ENCODE peak calls at places on chromosomes 4 and X, in eight cellular contexts. K, X, A, W, P, S, Q and G are unnamed samples.

GRCh38 chr4:143417679-143418403 is 81.2 kb downstream of the GAB1 start:
- DNase-seq in K (no peak), X (no peak), A (no peak), W (no peak), P (no peak), S (no peak), Q (no peak), G (no peak)

GRCh38 chrX:44202596-44202995 is 140.9 kb downstream of the EFHC2 start:
- DNase-seq in K (no peak), X (no peak), A (no peak), W (no peak), P (no peak), S (no peak), Q (no peak), G (no peak)

GRCh38 chrX:17703201-17703600 is 34.1 kb upstream of the SCML1 start:
- DNase-seq in K (no peak), X (no peak), A (no peak), W (peak; percentile 50), P (no peak), S (no peak), Q (no peak), G (no peak)

GRCh38 chrX:150879855-150880807 is 18.3 kb downstream of the CD99L2 start:
- DNase-seq in K (no peak), X (no peak), A (no peak), W (no peak), P (no peak), S (no peak), Q (no peak), G (no peak)

GRCh38 chr4:186743261-186743660 is 19.6 kb upstream of the FAT1 start:
- DNase-seq in K (no peak), X (no peak), A (no peak), W (no peak), P (no peak), S (no peak), Q (no peak), G (no peak)

GRCh38 chr4:3387943-3388348 is 53.8 kb upstream of the HGFAC start:
- DNase-seq in K (peak; percentile 76), X (peak; percentile 76), A (peak; percentile 29), W (peak; percentile 88), P (no peak), S (peak; percentile 23), Q (peak; percentile 27), G (peak; percentile 5)

GRCh38 chr4:151573945-151574344 is 165.0 kb downstream of the FHIP1A start:
- DNase-seq in K (no peak), X (no peak), A (no peak), W (peak; percentile 82), P (no peak), S (no peak), Q (no peak), G (peak; percentile 96)

GRCh38 chrX:154371771-154372300 is 2.6 kb downstream of the FLNA start:
- DNase-seq in K (no peak), X (no peak), A (no peak), W (no peak), P (no peak), S (no peak), Q (no peak), G (no peak)

GRCh38 chr4:183175631-183176232 is 76.7 kb downstream of the WWC2 start:
- DNase-seq in K (no peak), X (no peak), A (peak; percentile 37), W (no peak), P (no peak), S (peak; percentile 60), Q (peak; percentile 79), G (no peak)

GRCh38 chr4:109921384-109921808 is 8.7 kb downstream of the EGF start:
- DNase-seq in K (no peak), X (no peak), A (peak; percentile 65), W (peak; percentile 80), P (no peak), S (peak; percentile 86), Q (peak; percentile 57), G (no peak)

GRCh38 chr4:157701695-157701994 is 471.2 kb downstream of the GASK1B start:
- DNase-seq in K (no peak), X (no peak), A (peak; percentile 59), W (no peak), P (no peak), S (no peak), Q (no peak), G (no peak)

GRCh38 chr4:71004281-71004851 is 10.9 kb downstream of the DCK start:
- DNase-seq in K (no peak), X (no peak), A (no peak), W (no peak), P (no peak), S (no peak), Q (no peak), G (no peak)

GRCh38 chrX:104370089-104370488 is 115.4 kb upstream of the ESX1 start:
- DNase-seq in K (no peak), X (no peak), A (peak; percentile 2), W (peak; percentile 63), P (no peak), S (no peak), Q (peak; percentile 14), G (no peak)

GRCh38 chrX:153460826-153461225 is 9.6 kb downstream of the HAUS7 start:
- DNase-seq in K (no peak), X (no peak), A (peak; percentile 61), W (no peak), P (no peak), S (peak; percentile 39), Q (peak; percentile 57), G (peak; percentile 37)

GRCh38 chr4:116357758-116358157 is 727.6 kb downstream of the TRAM1L1 start:
- DNase-seq in K (no peak), X (no peak), A (peak; percentile 50), W (peak; percentile 63), P (no peak), S (no peak), Q (peak; percentile 3), G (peak; percentile 5)

GRCh38 chr4:71974681-71975080 is 57.1 kb upstream of the NPFFR2 start:
- DNase-seq in K (no peak), X (no peak), A (no peak), W (peak; percentile 46), P (no peak), S (peak; percentile 6), Q (peak; percentile 34), G (no peak)

GRCh38 chr4:144599621-144600020 is 46.3 kb upstream of the HHIP start:
- DNase-seq in K (no peak), X (no peak), A (no peak), W (no peak), P (no peak), S (peak; percentile 57), Q (peak; percentile 17), G (no peak)

GRCh38 chr4:64497526-64497925 is 88.3 kb upstream of the TECRL start:
- DNase-seq in K (no peak), X (no peak), A (no peak), W (no peak), P (no peak), S (no peak), Q (peak; percentile 3), G (no peak)

GRCh38 chr4:148056879-148057278 is 325.0 kb downstream of the ARHGAP10 start:
- DNase-seq in K (no peak), X (peak; percentile 64), A (peak; percentile 70), W (peak; percentile 72), P (peak; percentile 5), S (peak; percentile 77), Q (peak; percentile 68), G (peak; percentile 40)

GRCh38 chrX:108731144-108731543 is 5.2 kb downstream of the IRS4 start:
- DNase-seq in K (no peak), X (no peak), A (no peak), W (no peak), P (no peak), S (no peak), Q (no peak), G (no peak)

GRCh38 chrX:108734426-108734825 is 1.9 kb downstream of the IRS4 start:
- DNase-seq in K (no peak), X (no peak), A (no peak), W (no peak), P (no peak), S (no peak), Q (no peak), G (no peak)

GRCh38 chrX:108735087-108735679 is 1.2 kb downstream of the IRS4 start:
- DNase-seq in K (no peak), X (no peak), A (no peak), W (no peak), P (no peak), S (no peak), Q (no peak), G (no peak)

GRCh38 chrX:108735680-108736508 is 469 bp downstream of the IRS4 start:
- DNase-seq in K (no peak), X (no peak), A (no peak), W (peak; percentile 6), P (no peak), S (no peak), Q (peak; percentile 12), G (no peak)

GRCh38 chrX:108732630-108733321 is 3.6 kb downstream of the IRS4 start:
- DNase-seq in K (no peak), X (no peak), A (no peak), W (no peak), P (no peak), S (no peak), Q (no peak), G (no peak)
- H3K27me3 ChIP-seq in K (no peaks in the 10 kb centered on the region), X (peaks cover 14% of the 10 kb centered on the region), A (peaks cover 96% of the 10 kb centered on the region), W (peaks cover 43% of the 10 kb centered on the region), P (peaks cover 36% of the 10 kb centered on the region), S (peaks cover 52% of the 10 kb centered on the region), Q (peaks cover 71% of the 10 kb centered on the region), G (no peaks in the 10 kb centered on the region)

GRCh38 chr4:4559596-4559995 is 17.7 kb upstream of the STX18 start:
- DNase-seq in K (no peak), X (no peak), A (no peak), W (peak; percentile 57), P (no peak), S (peak; percentile 45), Q (no peak), G (no peak)

GRCh38 chr4:4558881-4559280 is 17.0 kb upstream of the STX18 start:
- DNase-seq in K (no peak), X (no peak), A (no peak), W (no peak), P (no peak), S (no peak), Q (no peak), G (no peak)

GRCh38 chr4:4560136-4560535 is 18.3 kb upstream of the STX18 start:
- DNase-seq in K (no peak), X (no peak), A (no peak), W (no peak), P (no peak), S (peak; percentile 36), Q (no peak), G (no peak)

GRCh38 chr4:4554234-4554633 is 12.4 kb upstream of the STX18 start:
- DNase-seq in K (no peak), X (no peak), A (no peak), W (no peak), P (no peak), S (peak; percentile 18), Q (no peak), G (no peak)

GRCh38 chr4:4555916-4556315 is 14.1 kb upstream of the STX18 start:
- DNase-seq in K (no peak), X (no peak), A (peak; percentile 22), W (peak; percentile 37), P (no peak), S (peak; percentile 89), Q (peak; percentile 80), G (no peak)
- H3K4me3 ChIP-seq in K (no peak overlapping the region), X (no peak overlapping the region), A (no peak overlapping the region), W (no peak overlapping the region), P (no peak overlapping the region), S (no peak overlapping the region), Q (no peak overlapping the region), G (no peak overlapping the region)

GRCh38 chrX:100748133-100748532 is 16.2 kb upstream of the SYTL4 start:
- DNase-seq in K (no peak), X (no peak), A (no peak), W (peak; percentile 40), P (no peak), S (no peak), Q (no peak), G (peak; percentile 1)
- H3K27me3 ChIP-seq in K (no peaks in the 10 kb centered on the region), X (peaks cover 1% of the 10 kb centered on the region), A (peaks cover 10% of the 10 kb centered on the region), W (no peaks in the 10 kb centered on the region), P (peaks cover 3% of the 10 kb centered on the region), S (peaks cover 21% of the 10 kb centered on the region), Q (no peaks in the 10 kb centered on the region), G (no peaks in the 10 kb centered on the region)

GRCh38 chr4:139278450-139278849 is 1.6 kb downstream of the MGARP start:
- DNase-seq in K (no peak), X (no peak), A (no peak), W (no peak), P (no peak), S (peak; percentile 10), Q (no peak), G (no peak)
- H3K4me3 ChIP-seq in K (no peak overlapping the region), X (no peak overlapping the region), A (no peak overlapping the region), W (no peak overlapping the region), P (no peak overlapping the region), S (peak overlapping the region; percentile 60), Q (no peak overlapping the region), G (no peak overlapping the region)